ENCODE peak calls at places on chromosomes 2 and 18, in five cellular contexts. One of them, this sample, is unnamed.
A peak's percentile ranks its signal among the peaks of the same experiment; 100 is the strongest.

GRCh38 chr18:50853863-50854271 is 25.1 kb upstream of the ME2 start:
- DNase-seq in naive thymus-derived CD4-positive, alpha-beta T cell: no peak
- DNase-seq in CD4-positive, alpha-beta memory T cell: no peak
- DNase-seq in transverse colon: peak; percentile 57
- DNase-seq in spleen: no peak
- DNase-seq in this sample: peak; percentile 65

GRCh38 chr2:8120979-8121825 is 560.7 kb upstream of the ID2 start:
- DNase-seq in naive thymus-derived CD4-positive, alpha-beta T cell: no peak
- DNase-seq in CD4-positive, alpha-beta memory T cell: no peak
- DNase-seq in transverse colon: no peak
- DNase-seq in spleen: no peak
- DNase-seq in this sample: no peak

GRCh38 chr18:40607741-40608140 is 1347.3 kb upstream of the PIK3C3 start:
- DNase-seq in naive thymus-derived CD4-positive, alpha-beta T cell: no peak
- DNase-seq in CD4-positive, alpha-beta memory T cell: no peak
- DNase-seq in transverse colon: no peak
- DNase-seq in spleen: no peak
- DNase-seq in this sample: no peak

GRCh38 chr2:217943379-217944321 is 59.1 kb downstream of the TNS1 start:
- DNase-seq in naive thymus-derived CD4-positive, alpha-beta T cell: no peak
- DNase-seq in CD4-positive, alpha-beta memory T cell: no peak
- DNase-seq in transverse colon: peak; percentile 75
- DNase-seq in spleen: peak; percentile 89
- DNase-seq in this sample: peak; percentile 66

GRCh38 chr2:42086500-42086953 is 38.7 kb downstream of the PKDCC start:
- DNase-seq in naive thymus-derived CD4-positive, alpha-beta T cell: peak; percentile 34
- DNase-seq in CD4-positive, alpha-beta memory T cell: peak; percentile 60
- DNase-seq in transverse colon: peak; percentile 52
- DNase-seq in spleen: peak; percentile 73
- DNase-seq in this sample: no peak

GRCh38 chr2:189213226-189213625 is 33.7 kb upstream of the COL5A2 start:
- DNase-seq in naive thymus-derived CD4-positive, alpha-beta T cell: no peak
- DNase-seq in CD4-positive, alpha-beta memory T cell: no peak
- DNase-seq in transverse colon: no peak
- DNase-seq in spleen: no peak
- DNase-seq in this sample: no peak

GRCh38 chr18:48786621-48787522 is 163.9 kb downstream of the SMAD7 start:
- DNase-seq in naive thymus-derived CD4-positive, alpha-beta T cell: no peak
- DNase-seq in CD4-positive, alpha-beta memory T cell: no peak
- DNase-seq in transverse colon: no peak
- DNase-seq in spleen: peak; percentile 72
- DNase-seq in this sample: no peak

GRCh38 chr2:85231952-85232351 is 95.8 kb downstream of the TGOLN2 start:
- DNase-seq in naive thymus-derived CD4-positive, alpha-beta T cell: no peak
- DNase-seq in CD4-positive, alpha-beta memory T cell: no peak
- DNase-seq in transverse colon: no peak
- DNase-seq in spleen: no peak
- DNase-seq in this sample: no peak

GRCh38 chr2:98020516-98020915 is 24.8 kb upstream of the TMEM131 start:
- DNase-seq in naive thymus-derived CD4-positive, alpha-beta T cell: no peak
- DNase-seq in CD4-positive, alpha-beta memory T cell: no peak
- DNase-seq in transverse colon: peak; percentile 63
- DNase-seq in spleen: no peak
- DNase-seq in this sample: no peak

GRCh38 chr2:68000170-68000825 is 62.5 kb downstream of the C1D start:
- DNase-seq in naive thymus-derived CD4-positive, alpha-beta T cell: no peak
- DNase-seq in CD4-positive, alpha-beta memory T cell: no peak
- DNase-seq in transverse colon: no peak
- DNase-seq in spleen: no peak
- DNase-seq in this sample: no peak

GRCh38 chr2:98463081-98463481 is 18.4 kb downstream of the INPP4A start:
- DNase-seq in naive thymus-derived CD4-positive, alpha-beta T cell: no peak
- DNase-seq in CD4-positive, alpha-beta memory T cell: no peak
- DNase-seq in transverse colon: peak; percentile 49
- DNase-seq in spleen: peak; percentile 54
- DNase-seq in this sample: no peak

GRCh38 chr2:234564719-234565118 is 67.8 kb upstream of the ARL4C start:
- DNase-seq in naive thymus-derived CD4-positive, alpha-beta T cell: no peak
- DNase-seq in CD4-positive, alpha-beta memory T cell: no peak
- DNase-seq in transverse colon: no peak
- DNase-seq in spleen: no peak
- DNase-seq in this sample: no peak

GRCh38 chr2:237558918-237559645 is 7.3 kb upstream of the PRLH start:
- DNase-seq in naive thymus-derived CD4-positive, alpha-beta T cell: no peak
- DNase-seq in CD4-positive, alpha-beta memory T cell: no peak
- DNase-seq in transverse colon: peak; percentile 70
- DNase-seq in spleen: peak; percentile 46
- DNase-seq in this sample: no peak

DNA sequence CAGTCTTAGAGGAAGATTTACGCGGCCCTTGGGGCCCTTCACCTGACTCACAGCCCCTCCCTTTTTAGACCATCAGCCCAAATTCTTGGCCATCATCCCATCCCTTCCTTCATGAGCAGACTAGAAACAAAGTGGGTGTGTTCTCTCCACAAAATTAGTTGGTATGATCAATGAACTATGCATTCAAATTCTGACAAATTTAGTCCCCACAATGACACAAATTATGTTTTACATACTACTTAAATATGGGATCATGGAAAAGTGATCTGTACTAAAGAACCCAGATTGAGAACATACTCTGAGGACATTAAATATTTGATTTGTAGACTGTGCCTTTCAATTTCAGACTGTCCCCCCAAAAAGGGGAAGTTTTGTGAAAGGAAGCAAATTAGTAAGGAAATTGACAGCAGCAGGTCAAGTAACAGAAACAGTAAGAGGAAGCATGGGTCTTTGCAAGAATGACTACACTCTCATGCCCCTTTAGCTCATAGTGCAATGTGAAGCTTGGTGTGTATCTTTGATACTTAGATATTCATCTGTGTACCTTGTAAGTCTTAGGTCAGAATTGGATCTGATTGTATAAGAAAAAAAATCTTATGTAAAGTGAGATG is 2.2 kb upstream of the MAPRE2 start:
- DNase-seq in naive thymus-derived CD4-positive, alpha-beta T cell: no peak
- DNase-seq in CD4-positive, alpha-beta memory T cell: no peak
- DNase-seq in transverse colon: no peak
- DNase-seq in spleen: no peak
- DNase-seq in this sample: no peak
- H3K4me1 ChIP-seq in naive thymus-derived CD4-positive, alpha-beta T cell: peaks cover 19% of the 10 kb centered on the region
- H3K4me1 ChIP-seq in CD4-positive, alpha-beta memory T cell: peaks cover 21% of the 10 kb centered on the region
- H3K4me1 ChIP-seq in transverse colon: peaks cover 22% of the 10 kb centered on the region
- H3K4me1 ChIP-seq in spleen: peaks cover 63% of the 10 kb centered on the region
- H3K4me1 ChIP-seq in this sample: peaks cover 21% of the 10 kb centered on the region

DNA sequence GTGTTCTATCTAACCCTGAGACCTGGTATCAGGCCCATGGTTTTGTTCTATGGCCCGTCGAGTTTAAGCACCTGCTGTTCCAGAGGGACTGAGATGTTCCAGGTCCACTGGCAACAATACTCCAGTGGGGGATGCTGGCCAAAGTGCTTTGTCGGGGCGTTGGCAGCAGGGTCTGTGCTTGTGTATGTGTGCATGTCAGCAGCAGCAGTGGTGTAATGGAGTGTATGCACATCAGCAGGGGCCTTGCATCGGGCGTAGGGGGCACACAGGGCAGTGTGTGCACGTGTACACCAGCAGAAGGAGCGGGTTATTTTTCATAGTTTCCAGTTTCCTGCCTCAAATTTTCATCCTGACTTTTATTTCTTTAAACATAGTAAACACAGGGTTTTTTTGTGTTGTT is 37.8 kb upstream of the THUMPD2 start:
- DNase-seq in naive thymus-derived CD4-positive, alpha-beta T cell: no peak
- DNase-seq in CD4-positive, alpha-beta memory T cell: no peak
- DNase-seq in transverse colon: no peak
- DNase-seq in spleen: peak; percentile 51
- DNase-seq in this sample: no peak
- H3K4me1 ChIP-seq in naive thymus-derived CD4-positive, alpha-beta T cell: no peaks in the 10 kb centered on the region
- H3K4me1 ChIP-seq in CD4-positive, alpha-beta memory T cell: no peaks in the 10 kb centered on the region
- H3K4me1 ChIP-seq in transverse colon: no peaks in the 10 kb centered on the region
- H3K4me1 ChIP-seq in spleen: no peaks in the 10 kb centered on the region
- H3K4me1 ChIP-seq in this sample: no peaks in the 10 kb centered on the region

DNA sequence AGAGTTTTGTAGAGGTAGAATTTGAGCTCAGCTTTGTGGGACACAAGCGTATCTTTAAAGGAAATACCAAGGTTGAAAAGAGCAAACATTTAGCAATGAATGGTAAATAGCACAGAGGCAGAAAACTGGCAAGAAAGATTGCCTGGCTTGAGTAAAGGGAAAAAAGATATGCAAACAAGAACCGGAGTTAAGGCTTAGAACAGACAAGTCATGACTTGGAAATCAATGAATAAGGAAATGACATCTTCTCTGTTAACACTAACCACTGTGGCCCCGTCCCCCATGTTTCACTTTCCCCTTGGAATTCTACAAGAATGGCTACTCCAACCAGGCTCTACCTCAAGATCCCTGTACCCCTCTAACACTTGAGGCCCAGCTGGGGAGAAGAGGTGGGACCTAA is 3.8 kb downstream of the STAM2 start:
- DNase-seq in naive thymus-derived CD4-positive, alpha-beta T cell: no peak
- DNase-seq in CD4-positive, alpha-beta memory T cell: no peak
- DNase-seq in transverse colon: no peak
- DNase-seq in spleen: no peak
- DNase-seq in this sample: no peak
- H3K4me1 ChIP-seq in naive thymus-derived CD4-positive, alpha-beta T cell: peaks cover 14% of the 10 kb centered on the region
- H3K4me1 ChIP-seq in CD4-positive, alpha-beta memory T cell: peaks cover 54% of the 10 kb centered on the region
- H3K4me1 ChIP-seq in transverse colon: peaks cover 41% of the 10 kb centered on the region
- H3K4me1 ChIP-seq in spleen: peaks cover 87% of the 10 kb centered on the region
- H3K4me1 ChIP-seq in this sample: peaks cover 5% of the 10 kb centered on the region

DNA sequence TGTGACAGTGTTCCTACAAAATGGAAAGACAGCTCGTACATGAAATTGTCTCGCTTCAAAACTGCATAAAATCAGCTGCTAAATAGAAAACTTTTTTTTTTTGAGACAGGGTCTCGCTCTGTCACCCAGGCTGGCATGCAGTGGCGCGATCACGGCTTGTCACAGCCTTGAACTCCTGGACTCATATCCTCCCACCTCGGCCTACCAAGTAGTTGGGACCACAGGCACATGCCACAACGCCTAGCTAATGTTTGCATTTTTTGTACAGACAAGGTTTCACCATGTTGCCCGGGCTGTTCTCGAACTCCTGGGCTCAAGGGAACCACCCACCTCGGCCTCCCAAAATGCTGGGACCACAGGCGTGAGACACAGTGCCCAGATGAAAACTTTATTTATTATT is 3.2 kb downstream of the TXNL4A start:
- DNase-seq in naive thymus-derived CD4-positive, alpha-beta T cell: no peak
- DNase-seq in CD4-positive, alpha-beta memory T cell: no peak
- DNase-seq in transverse colon: no peak
- DNase-seq in spleen: no peak
- DNase-seq in this sample: no peak
- H3K4me1 ChIP-seq in naive thymus-derived CD4-positive, alpha-beta T cell: peaks cover 33% of the 10 kb centered on the region
- H3K4me1 ChIP-seq in CD4-positive, alpha-beta memory T cell: peaks cover 70% of the 10 kb centered on the region
- H3K4me1 ChIP-seq in transverse colon: peaks cover 25% of the 10 kb centered on the region
- H3K4me1 ChIP-seq in spleen: peaks cover 88% of the 10 kb centered on the region
- H3K4me1 ChIP-seq in this sample: peaks cover 4% of the 10 kb centered on the region

DNA sequence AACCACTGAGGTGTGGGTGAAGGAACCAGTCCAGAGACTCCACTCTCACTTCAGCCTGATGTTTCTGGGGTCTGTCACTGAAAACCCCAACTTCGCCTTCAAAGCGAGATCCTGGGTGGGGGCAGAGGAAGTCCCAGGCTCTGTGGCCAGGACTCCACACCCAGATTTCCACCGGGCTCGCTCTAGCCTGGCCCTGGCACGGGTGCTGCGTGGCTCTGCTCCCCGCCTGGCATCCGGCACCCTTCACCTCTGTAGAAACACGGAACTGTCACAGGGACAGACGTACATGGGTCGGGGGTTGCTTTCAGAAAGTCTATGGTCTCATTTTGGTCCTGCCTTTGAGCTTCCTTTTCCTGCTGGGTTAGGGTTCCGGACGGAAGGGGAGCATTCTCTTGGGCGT is 41.6 kb downstream of the ODC1 start:
- DNase-seq in naive thymus-derived CD4-positive, alpha-beta T cell: no peak
- DNase-seq in CD4-positive, alpha-beta memory T cell: no peak
- DNase-seq in transverse colon: no peak
- DNase-seq in spleen: no peak
- DNase-seq in this sample: no peak
- H3K4me1 ChIP-seq in naive thymus-derived CD4-positive, alpha-beta T cell: peaks cover 53% of the 10 kb centered on the region
- H3K4me1 ChIP-seq in CD4-positive, alpha-beta memory T cell: peaks cover 50% of the 10 kb centered on the region
- H3K4me1 ChIP-seq in transverse colon: peaks cover 55% of the 10 kb centered on the region
- H3K4me1 ChIP-seq in spleen: peaks cover 98% of the 10 kb centered on the region
- H3K4me1 ChIP-seq in this sample: peaks cover 6% of the 10 kb centered on the region

DNA sequence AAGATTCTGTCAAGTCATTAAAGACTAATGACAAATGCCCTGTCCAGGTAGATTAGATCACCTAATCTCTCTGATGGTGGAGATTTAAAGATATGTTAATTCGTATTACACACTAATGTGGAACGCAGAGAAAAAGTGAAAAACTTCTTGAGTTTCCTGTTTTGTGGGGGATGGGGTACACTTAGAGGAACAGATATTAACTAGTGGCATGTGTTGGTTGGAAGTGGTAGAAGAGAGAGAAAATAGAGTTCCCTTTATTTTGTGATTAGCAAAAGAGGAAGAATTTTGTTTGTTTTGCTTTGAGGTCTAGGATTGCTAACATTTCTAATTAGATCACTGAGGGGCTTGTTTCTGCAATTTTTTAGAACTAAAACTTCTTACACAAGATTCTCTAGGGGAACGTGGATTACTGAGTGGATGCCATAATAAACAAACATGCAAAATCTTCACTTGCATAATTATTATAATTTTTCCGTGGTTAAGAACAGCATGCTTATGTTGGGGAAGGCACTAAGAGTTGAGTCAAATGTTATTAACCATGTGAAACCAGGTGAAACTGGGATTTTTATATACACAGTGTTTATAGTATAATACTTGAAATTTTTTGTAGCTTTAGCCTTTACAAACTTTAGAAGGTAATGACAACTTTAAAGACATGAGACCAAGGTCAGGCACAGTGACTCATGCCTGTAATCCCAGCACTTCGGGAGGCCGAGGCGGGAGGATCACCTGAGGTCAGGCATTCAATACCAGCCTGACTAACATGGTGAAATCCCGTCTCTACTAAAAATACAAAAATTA is 97.4 kb upstream of the STK17B start:
- DNase-seq in naive thymus-derived CD4-positive, alpha-beta T cell: peak; percentile 14
- DNase-seq in CD4-positive, alpha-beta memory T cell: peak; percentile 31
- DNase-seq in transverse colon: peak; percentile 34
- DNase-seq in spleen: no peak
- DNase-seq in this sample: peak; percentile 67
- H3K4me1 ChIP-seq in naive thymus-derived CD4-positive, alpha-beta T cell: peaks cover 53% of the 10 kb centered on the region
- H3K4me1 ChIP-seq in CD4-positive, alpha-beta memory T cell: peaks cover 69% of the 10 kb centered on the region
- H3K4me1 ChIP-seq in transverse colon: peaks cover under 1% of the 10 kb centered on the region
- H3K4me1 ChIP-seq in spleen: peaks cover 82% of the 10 kb centered on the region
- H3K4me1 ChIP-seq in this sample: peaks cover 2% of the 10 kb centered on the region